ENCODE peak calls at places on chromosome 13, in ten cellular contexts. M, Y, Q, X, L, U, S, O, G and J are unnamed samples.

GRCh38 chr13:111899714-111900389 is 167.1 kb upstream of the SOX1 start:
- DNase-seq in M (no peak), Y (no peak), Q (no peak), X (no peak), L (no peak), U (no peak), S (no peak), O (no peak), G (no peak), J (no peak)

GRCh38 chr13:20824762-20825161 is 51.0 kb upstream of the EEF1AKMT1 start:
- DNase-seq in M (no peak), Y (no peak), Q (no peak), X (no peak), L (peak; percentile 87), U (no peak), S (no peak), O (no peak), G (no peak), J (no peak)

GRCh38 chr13:32206097-32206740 is 108.9 kb downstream of the ZAR1L start:
- DNase-seq in M (no peak), Y (no peak), Q (no peak), X (no peak), L (peak; percentile 16), U (no peak), S (peak; percentile 3), O (no peak), G (no peak), J (no peak)

GRCh38 chr13:51179432-51179971 is 42.7 kb upstream of the FAM124A start:
- DNase-seq in M (no peak), Y (no peak), Q (no peak), X (no peak), L (no peak), U (no peak), S (no peak), O (no peak), G (no peak), J (no peak)

GRCh38 chr13:48827709-48828108 is 148.0 kb upstream of the FNDC3A start:
- DNase-seq in M (no peak), Y (no peak), Q (no peak), X (no peak), L (no peak), U (no peak), S (no peak), O (no peak), G (no peak), J (no peak)

GRCh38 chr13:42063105-42063504 is 14.7 kb downstream of the DGKH start:
- DNase-seq in M (no peak), Y (no peak), Q (no peak), X (no peak), L (no peak), U (no peak), S (no peak), O (peak; percentile 78), G (no peak), J (no peak)

GRCh38 chr13:109691689-109692088 is 94.7 kb downstream of the IRS2 start:
- DNase-seq in M (no peak), Y (no peak), Q (no peak), X (no peak), L (no peak), U (no peak), S (no peak), O (no peak), G (no peak), J (no peak)

GRCh38 chr13:110894086-110894485 is 20.8 kb downstream of the ANKRD10 start:
- DNase-seq in M (no peak), Y (no peak), Q (no peak), X (no peak), L (no peak), U (no peak), S (no peak), O (no peak), G (no peak), J (no peak)

GRCh38 chr13:109859898-109860297 is 73.5 kb upstream of the IRS2 start:
- DNase-seq in M (no peak), Y (no peak), Q (no peak), X (no peak), L (no peak), U (peak; percentile 10), S (no peak), O (no peak), G (no peak), J (no peak)

DNA sequence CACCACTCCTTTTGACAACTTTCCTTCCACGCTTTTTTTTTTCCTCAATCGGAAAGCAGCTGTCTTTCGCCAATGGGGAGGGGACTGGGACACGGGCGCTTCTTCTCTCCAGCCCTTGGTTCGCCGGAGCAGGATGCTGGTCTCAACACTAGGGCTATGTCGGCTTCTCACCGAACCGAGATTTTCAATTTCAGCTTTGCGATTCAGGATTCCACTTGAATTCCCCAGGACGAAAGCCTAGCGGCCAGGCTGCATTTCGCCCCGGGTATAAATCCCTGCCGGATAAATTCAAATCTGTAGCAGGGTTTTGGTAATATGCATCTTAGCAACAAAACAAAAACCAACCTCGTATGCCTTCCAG is 7.9 kb downstream of the POU4F1 start:
- DNase-seq in M (no peak), Y (no peak), Q (no peak), X (no peak), L (no peak), U (no peak), S (no peak), O (peak; percentile 78), G (no peak), J (no peak)
- H3K4me3 ChIP-seq in M (no peak overlapping the region), Y (no peak overlapping the region), Q (no peak overlapping the region), X (peak overlapping the region; percentile 46), L (no peak overlapping the region), U (no peak overlapping the region), S (no peak overlapping the region), O (peak overlapping the region; percentile 17), G (no peak overlapping the region), J (no peak overlapping the region)

DNA sequence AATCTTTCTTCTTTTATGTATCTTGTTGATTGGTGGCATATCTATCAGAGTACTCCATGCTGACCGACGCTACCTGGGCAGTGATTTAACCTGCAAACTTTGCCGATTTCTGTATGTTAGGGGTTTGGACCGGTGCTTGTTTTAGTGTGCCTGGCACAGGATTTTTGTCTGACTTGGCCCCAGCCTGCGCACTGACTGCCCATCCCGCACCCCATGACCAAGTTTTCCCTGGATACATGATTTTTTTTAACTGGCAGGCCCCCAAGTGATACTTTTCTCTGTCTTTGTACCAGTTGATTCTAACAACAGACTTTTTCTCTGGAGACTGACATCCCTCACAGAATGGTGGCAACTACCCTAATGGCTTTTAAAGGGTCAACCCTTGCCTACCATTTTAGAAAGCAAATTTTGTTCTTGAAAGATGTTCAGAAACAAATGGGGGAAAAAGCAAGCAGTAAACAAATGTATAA is 69.0 kb upstream of the C1QTNF9B start:
- DNase-seq in M (no peak), Y (no peak), Q (no peak), X (no peak), L (no peak), U (no peak), S (no peak), O (no peak), G (no peak), J (no peak)
- H3K4me3 ChIP-seq in M (peak overlapping the region; percentile 40), Y (peak overlapping the region; percentile 11), Q (no peak overlapping the region), X (no peak overlapping the region), L (no peak overlapping the region), U (no peak overlapping the region), S (no peak overlapping the region), O (no peak overlapping the region), G (no peak overlapping the region), J (peak overlapping the region; percentile 19)

DNA sequence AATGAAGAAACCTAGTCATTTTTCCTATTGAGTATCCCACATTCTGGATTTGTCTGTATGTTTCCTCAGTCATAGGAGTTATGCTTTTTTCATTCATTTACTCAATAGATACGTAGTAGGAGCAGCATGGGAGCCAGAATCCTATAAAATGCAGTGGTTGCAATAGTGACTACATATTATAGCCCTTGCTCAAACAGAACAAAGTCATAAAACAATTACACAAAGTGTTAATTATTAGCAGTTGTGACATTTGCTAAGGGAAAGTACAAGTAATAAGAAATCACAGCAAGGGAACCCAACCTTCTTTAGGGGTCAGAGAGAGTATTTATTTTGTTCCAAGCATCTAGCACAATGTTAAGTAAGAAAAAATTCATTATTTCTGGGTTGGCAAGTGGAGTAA is 27.7 kb upstream of the POU4F1 start:
- DNase-seq in M (no peak), Y (no peak), Q (peak; percentile 22), X (no peak), L (no peak), U (no peak), S (no peak), O (no peak), G (no peak), J (no peak)
- H3K4me3 ChIP-seq in M (no peak overlapping the region), Y (no peak overlapping the region), Q (no peak overlapping the region), X (no peak overlapping the region), L (no peak overlapping the region), U (no peak overlapping the region), S (no peak overlapping the region), O (no peak overlapping the region), G (no peak overlapping the region), J (no peak overlapping the region)

DNA sequence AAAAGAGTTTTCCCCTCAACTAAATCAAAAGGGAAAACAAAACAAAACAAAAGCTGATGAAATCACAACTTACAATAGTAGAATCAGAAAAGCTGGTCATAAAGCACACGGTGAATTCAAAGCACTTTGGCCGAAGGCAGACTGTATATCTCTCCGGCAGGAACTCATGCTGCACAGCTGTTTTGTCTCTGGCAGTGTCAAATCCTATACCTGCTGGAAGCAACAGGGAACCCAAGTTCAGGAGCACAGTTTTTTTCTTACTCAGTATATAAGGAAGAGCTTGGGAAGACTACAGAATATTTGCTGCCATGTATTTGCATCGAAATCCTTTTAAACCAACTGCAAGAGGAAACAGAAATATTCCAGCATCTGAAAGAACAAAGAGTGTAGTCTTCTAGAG is 213.7 kb downstream of the RFC3 start:
- DNase-seq in M (no peak), Y (no peak), Q (no peak), X (no peak), L (no peak), U (no peak), S (no peak), O (no peak), G (no peak), J (no peak)
- H3K4me3 ChIP-seq in M (no peak overlapping the region), Y (no peak overlapping the region), Q (no peak overlapping the region), X (no peak overlapping the region), L (no peak overlapping the region), U (no peak overlapping the region), S (no peak overlapping the region), O (no peak overlapping the region), G (no peak overlapping the region), J (no peak overlapping the region)